ENCODE peak calls at places on chromosomes 13 and 19, in six cellular contexts. L is HS-5; Y is choroid plexus epithelial cell; H is NCI-H2029 treated with DMSO at 0.1 percent for 48 hours; D is stimulated activated CD4-positive, alpha-beta T cell treated with anti-CD3 and anti-CD28 coated beads, Interleukin-15, amount 100 ng/mL, for 1 hour; F is body of pancreas. G is an unnamed sample.

GRCh38 chr13:96481482-96481881 is 391.6 kb downstream of the HS6ST3 start:
- DNase-seq in L (no peak), Y (no peak), H (no peak), D (no peak), F (no peak), G (no peak)

GRCh38 chr13:41764558-41764957 is 196.4 kb downstream of the VWA8 start:
- DNase-seq in L (no peak), Y (no peak), H (no peak), D (no peak), F (no peak), G (no peak)

GRCh38 chr13:27825153-27825552 is 32.9 kb downstream of the GSX1 start:
- DNase-seq in L (no peak), Y (no peak), H (no peak), D (no peak), F (no peak), G (no peak)

GRCh38 chr13:113904411-113904810 is 40.5 kb upstream of the GAS6 start:
- DNase-seq in L (no peak), Y (peak; percentile 48), H (no peak), D (no peak), F (peak; percentile 41), G (peak; percentile 12)

GRCh38 chr13:45718992-45719391 is 16.9 kb downstream of the CBY2 start:
- DNase-seq in L (peak; percentile 2), Y (peak; percentile 14), H (no peak), D (no peak), F (no peak), G (no peak)

GRCh38 chr13:79528759-79529191 is 47.8 kb downstream of the NDFIP2 start:
- DNase-seq in L (no peak), Y (no peak), H (no peak), D (no peak), F (no peak), G (peak; percentile 17)

GRCh38 chr19:3468211-3468610 is 12.1 kb downstream of the SMIM24 start:
- DNase-seq in L (no peak), Y (no peak), H (no peak), D (no peak), F (no peak), G (no peak)

GRCh38 chr13:29993196-29993595 is 142.8 kb upstream of the UBL3 start:
- DNase-seq in L (no peak), Y (no peak), H (no peak), D (no peak), F (no peak), G (peak; percentile 7)

GRCh38 chr19:16945364-16945714 is 56.5 kb downstream of the F2RL3 start:
- DNase-seq in L (no peak), Y (no peak), H (no peak), D (no peak), F (no peak), G (no peak)

GRCh38 chr13:99495478-99496321 is 5.6 kb upstream of the TM9SF2 start:
- DNase-seq in L (no peak), Y (no peak), H (no peak), D (no peak), F (no peak), G (no peak)

GRCh38 chr13:100147825-100148224 is 58.9 kb downstream of the PCCA start:
- DNase-seq in L (no peak), Y (no peak), H (no peak), D (no peak), F (no peak), G (no peak)

GRCh38 chr19:49613374-49613773 is 22.4 kb downstream of the PRR12 start:
- DNase-seq in L (no peak), Y (no peak), H (peak; percentile 44), D (no peak), F (no peak), G (no peak)

GRCh38 chr19:43525836-43526771 is 897 bp downstream of the ETHE1 start:
- DNase-seq in L (no peak), Y (no peak), H (no peak), D (no peak), F (peak; percentile 39), G (no peak)

GRCh38 chr19:35039881-35040456 is 1.6 kb upstream of the HPN start:
- DNase-seq in L (no peak), Y (no peak), H (no peak), D (no peak), F (no peak), G (no peak)

GRCh38 chr19:51710163-51710562 is 13.6 kb downstream of the HAS1 start:
- DNase-seq in L (no peak), Y (no peak), H (no peak), D (no peak), F (no peak), G (no peak)

GRCh38 chr19:10076535-10076934 is 9.6 kb upstream of the SHFL start:
- DNase-seq in L (no peak), Y (no peak), H (no peak), D (no peak), F (no peak), G (no peak)

GRCh38 chr19:5144545-5145179 is 175.7 kb downstream of the KDM4B start:
- DNase-seq in L (no peak), Y (no peak), H (no peak), D (no peak), F (no peak), G (no peak)

GRCh38 chr19:18899624-18900560 is 3.9 kb upstream of the CERS1 start:
- DNase-seq in L (no peak), Y (no peak), H (no peak), D (no peak), F (no peak), G (no peak)

GRCh38 chr13:112808377-112809140 is 118.7 kb downstream of the ATP11A start:
- DNase-seq in L (no peak), Y (no peak), H (no peak), D (no peak), F (no peak), G (no peak)

GRCh38 chr13:44710576-44710975 is 134.4 kb upstream of the TSC22D1 start:
- DNase-seq in L (peak; percentile 68), Y (peak; percentile 94), H (no peak), D (no peak), F (no peak), G (peak; percentile 26)

GRCh38 chr19:38793671-38794070 is 4.7 kb downstream of the LGALS7B start:
- DNase-seq in L (no peak), Y (no peak), H (no peak), D (no peak), F (no peak), G (no peak)

GRCh38 chr13:47945738-47946137 is 55.3 kb downstream of the SUCLA2 start:
- DNase-seq in L (peak; percentile 38), Y (peak; percentile 92), H (no peak), D (no peak), F (no peak), G (no peak)

GRCh38 chr13:38538412-38538811 is 148.5 kb upstream of the FREM2 start:
- DNase-seq in L (no peak), Y (no peak), H (peak; percentile 1), D (no peak), F (no peak), G (no peak)

GRCh38 chr19:55563261-55563690 is 17.4 kb downstream of the ZNF579 start:
- DNase-seq in L (no peak), Y (peak; percentile 13), H (peak; percentile 23), D (no peak), F (peak; percentile 36), G (no peak)

GRCh38 chr13:25059166-25059565 is 36.8 kb upstream of the PABPC3 start:
- DNase-seq in L (no peak), Y (no peak), H (no peak), D (no peak), F (no peak), G (no peak)

GRCh38 chr19:35142531-35143230 is 374 bp upstream of the FXYD7 start:
- DNase-seq in L (no peak), Y (peak; percentile 40), H (peak; percentile 9), D (peak; percentile 63), F (peak; percentile 75), G (peak; percentile 64)

GRCh38 chr19:844300-844971 is 3.6 kb downstream of the PRTN3 start:
- DNase-seq in L (no peak), Y (no peak), H (no peak), D (no peak), F (no peak), G (no peak)

GRCh38 chr19:45474941-45475516 is 7.2 kb downstream of the FOSB start:
- DNase-seq in L (no peak), Y (no peak), H (peak; percentile 14), D (peak; percentile 38), F (no peak), G (no peak)

GRCh38 chr13:112885782-112886268 is 83.2 kb upstream of the MCF2L start:
- DNase-seq in L (peak; percentile 15), Y (peak; percentile 84), H (peak; percentile 25), D (no peak), F (peak; percentile 92), G (no peak)

GRCh38 chr19:737591-738093 is 13.3 kb upstream of the MISP start:
- DNase-seq in L (no peak), Y (peak; percentile 50), H (no peak), D (peak; percentile 34), F (peak; percentile 44), G (peak; percentile 73)

GRCh38 chr19:17944301-17944700 is 11.5 kb downstream of the CCDC124 start:
- DNase-seq in L (peak; percentile 56), Y (peak; percentile 35), H (no peak), D (no peak), F (no peak), G (peak; percentile 75)

GRCh38 chr13:106112191-106112590 is 423.3 kb downstream of the EFNB2 start:
- DNase-seq in L (no peak), Y (no peak), H (no peak), D (no peak), F (no peak), G (no peak)

GRCh38 chr19:43305642-43306041 is 36.3 kb upstream of the PSG9 start:
- DNase-seq in L (no peak), Y (no peak), H (no peak), D (no peak), F (no peak), G (no peak)

GRCh38 chr19:795691-796581 is 1.3 kb upstream of the PTBP1 start:
- DNase-seq in L (no peak), Y (no peak), H (no peak), D (no peak), F (no peak), G (no peak)

GRCh38 chr13:39888865-39889810 is 233.7 kb downstream of the COG6 start:
- DNase-seq in L (no peak), Y (peak; percentile 47), H (no peak), D (no peak), F (no peak), G (no peak)

GRCh38 chr19:43934055-43934984 is 762 bp downstream of the ZNF45 start:
- DNase-seq in L (no peak), Y (peak; percentile 13), H (no peak), D (no peak), F (no peak), G (peak; percentile 6)

GRCh38 chr13:62234780-62235530 is 819.3 kb upstream of the PCDH20 start:
- DNase-seq in L (no peak), Y (no peak), H (no peak), D (no peak), F (no peak), G (no peak)

GRCh38 chr13:86174632-86175031 is 375.4 kb upstream of the SLITRK6 start:
- DNase-seq in L (no peak), Y (peak; percentile 14), H (no peak), D (no peak), F (no peak), G (no peak)

GRCh38 chr13:26025196-26025595 is 26.6 kb downstream of the SHISA2 start:
- DNase-seq in L (no peak), Y (no peak), H (no peak), D (no peak), F (no peak), G (no peak)

G was measured in A673.